ENCODE peak calls at places on chromosome 10, in six cellular contexts. P, K, E, O, R and F are unnamed samples.

GRCh38 chr10:1159131-1160061 is 103.2 kb downstream of the WDR37 start:
- DNase-seq in P (no peak), K (peak; percentile 50), E (no peak), O (no peak), R (no peak), F (peak; percentile 12)

GRCh38 chr10:6593140-6593740 is 13.2 kb upstream of the PRKCQ start:
- DNase-seq in P (peak; percentile 40), K (no peak), E (no peak), O (no peak), R (peak; percentile 67), F (peak; percentile 17)

GRCh38 chr10:20935926-20936325 is 38.8 kb upstream of the NEBL start:
- DNase-seq in P (no peak), K (no peak), E (no peak), O (no peak), R (no peak), F (no peak)

GRCh38 chr10:58556516-58556915 is 43.8 kb downstream of the BICC1 start:
- DNase-seq in P (no peak), K (no peak), E (no peak), O (no peak), R (no peak), F (no peak)

GRCh38 chr10:8133146-8133545 is 78.7 kb downstream of the GATA3 start:
- DNase-seq in P (peak; percentile 73), K (no peak), E (no peak), O (no peak), R (no peak), F (peak; percentile 94)

GRCh38 chr10:44864637-44865288 is 46.4 kb upstream of the TMEM72 start:
- DNase-seq in P (peak; percentile 90), K (peak; percentile 94), E (peak; percentile 96), O (peak; percentile 85), R (peak; percentile 68), F (peak; percentile 72)

GRCh38 chr10:58674260-58674659 is 161.6 kb downstream of the BICC1 start:
- DNase-seq in P (no peak), K (no peak), E (no peak), O (peak; percentile 32), R (no peak), F (no peak)

GRCh38 chr10:122021421-122021820 is 32.5 kb downstream of the TACC2 start:
- DNase-seq in P (no peak), K (peak; percentile 86), E (no peak), O (no peak), R (no peak), F (peak; percentile 13)

GRCh38 chr10:58856508-58857240 is 319.8 kb upstream of the PHYHIPL start:
- DNase-seq in P (no peak), K (no peak), E (no peak), O (peak; percentile 99), R (no peak), F (peak; percentile 93)

GRCh38 chr10:106795619-106796018 is 368.9 kb downstream of the SORCS1 start:
- DNase-seq in P (no peak), K (peak; percentile 77), E (peak; percentile 22), O (peak; percentile 1), R (no peak), F (no peak)

GRCh38 chr10:110192552-110192951 is 14.9 kb upstream of the MXI1 start:
- DNase-seq in P (peak; percentile 25), K (no peak), E (no peak), O (no peak), R (no peak), F (no peak)